ENCODE peak calls at places on chromosomes 3 and 15, in nine cellular contexts. Q, E, V, S, I, B, P, M and G are unnamed samples.
A peak's percentile ranks its signal among the peaks of the same experiment; 100 is the strongest.

GRCh38 chr3:126550488-126551051 is 8.2 kb downstream of the C3orf22 start:
- DNase-seq in E (no peak), P (peak; percentile 4), Q (peak; percentile 40), V (peak; percentile 93), I (no peak), S (no peak), M (peak; percentile 27), B (peak; percentile 10), G (no peak)

GRCh38 chr3:142003291-142003690 is 126.8 kb downstream of the ATP1B3 start:
- DNase-seq in Q (no peak), V (no peak), B (no peak), E (no peak), M (no peak), I (no peak), S (no peak), P (no peak), G (no peak)

GRCh38 chr3:39671600-39671999 is 137.8 kb upstream of the MYRIP start:
- DNase-seq in M (no peak), V (no peak), I (no peak), E (no peak), B (no peak), P (no peak), Q (no peak), S (no peak), G (peak; percentile 50)

GRCh38 chr3:22106213-22106867 is 355.3 kb upstream of the ZNF385D start:
- DNase-seq in V (no peak), B (no peak), E (no peak), I (no peak), P (no peak), M (no peak), Q (no peak), S (no peak), G (no peak)

GRCh38 chr3:7978104-7978457 is 523.5 kb upstream of the LMCD1 start:
- DNase-seq in E (no peak), V (no peak), M (no peak), S (peak; percentile 47), P (no peak), I (peak; percentile 28), B (no peak), Q (no peak), G (no peak)

GRCh38 chr3:192064959-192065358 is 604.0 kb downstream of the PYDC2 start:
- DNase-seq in V (no peak), B (no peak), S (no peak), P (no peak), E (no peak), M (no peak), I (no peak), Q (no peak), G (no peak)

GRCh38 chr3:69012836-69013255 is 638 bp downstream of the EOGT start:
- DNase-seq in B (peak; percentile 36), V (no peak), I (peak; percentile 47), E (peak; percentile 79), P (peak; percentile 70), S (peak; percentile 55), M (no peak), Q (peak; percentile 80), G (no peak)

GRCh38 chr3:73279-73678 is 123.3 kb upstream of the CHL1 start:
- DNase-seq in S (no peak), I (no peak), M (no peak), V (no peak), Q (no peak), P (no peak), B (no peak), E (no peak), G (no peak)

GRCh38 chr15:25228261-25228660 is 210.6 kb downstream of the UBE3A start:
- DNase-seq in M (no peak), P (no peak), S (no peak), Q (no peak), I (no peak), V (no peak), E (no peak), B (no peak), G (no peak)

GRCh38 chr3:36032180-36032895 is 348.0 kb upstream of the STAC start:
- DNase-seq in P (no peak), S (no peak), B (no peak), V (no peak), M (no peak), E (no peak), Q (no peak), I (no peak), G (no peak)

GRCh38 chr3:188358787-188359493 is 205.0 kb downstream of the LPP start:
- DNase-seq in I (no peak), Q (no peak), P (no peak), S (no peak), E (no peak), V (no peak), M (peak; percentile 64), B (peak; percentile 53), G (no peak)

GRCh38 chr3:185824051-185824466 is 783 bp downstream of the IGF2BP2 start:
- DNase-seq in I (no peak), V (no peak), E (no peak), Q (no peak), M (no peak), B (no peak), S (no peak), P (peak; percentile 36), G (no peak)

GRCh38 chr3:185820973-185821758 is 3.7 kb downstream of the IGF2BP2 start:
- DNase-seq in M (no peak), V (no peak), S (no peak), I (no peak), P (no peak), E (peak; percentile 92), Q (no peak), B (no peak), G (no peak)

GRCh38 chr3:185822221-185822956 is 2.5 kb downstream of the IGF2BP2 start:
- DNase-seq in S (no peak), M (no peak), E (peak; percentile 83), B (no peak), V (no peak), Q (no peak), I (no peak), P (no peak), G (no peak)

GRCh38 chr3:185823280-185824044 is 1.4 kb downstream of the IGF2BP2 start:
- DNase-seq in I (peak; percentile 40), S (no peak), E (peak; percentile 40), Q (peak; percentile 69), B (no peak), V (no peak), P (peak; percentile 61), M (peak; percentile 53), G (no peak)

DNA sequence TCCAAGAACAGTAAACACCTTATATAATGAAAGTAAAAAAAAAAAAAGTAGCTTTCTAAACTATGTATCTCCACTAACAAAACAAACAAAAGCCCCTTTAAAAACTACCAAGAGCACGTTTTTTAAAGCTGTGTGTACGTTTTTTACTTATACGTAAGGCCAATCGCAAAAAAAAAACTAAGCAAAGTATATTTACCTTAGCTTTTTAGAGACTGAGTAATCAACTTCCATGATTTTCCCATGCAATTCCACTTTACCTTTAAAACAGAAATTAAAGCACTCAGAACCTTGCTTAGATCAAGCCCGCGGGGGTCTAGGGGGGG is 1.9 kb downstream of the IGF2BP2 start:
- DNase-seq in I (no peak), B (no peak), M (no peak), V (no peak), Q (no peak), S (no peak), P (no peak), E (no peak), G (no peak)
- H3K27ac ChIP-seq in I (peak overlapping the region; percentile 82), B (peak overlapping the region; percentile 84), M (no peak overlapping the region), V (peak overlapping the region; percentile 98), Q (peak overlapping the region; percentile 85), S (no peak overlapping the region), P (peak overlapping the region; percentile 92), E (peak overlapping the region; percentile 85), G (peak overlapping the region; percentile 90)

GRCh38 chr3:197595470-197596185 is 39.9 kb upstream of the BDH1 start:
- DNase-seq in Q (no peak), E (no peak), B (no peak), S (no peak), V (no peak), M (no peak), I (no peak), P (no peak), G (no peak)
- H3K27ac ChIP-seq in Q (no peak overlapping the region), E (no peak overlapping the region), B (no peak overlapping the region), S (no peak overlapping the region), V (no peak overlapping the region), M (no peak overlapping the region), I (no peak overlapping the region), P (no peak overlapping the region), G (no peak overlapping the region)

GRCh38 chr15:67914537-67915373 is 74.9 kb upstream of the RNU6-1 start:
- DNase-seq in V (no peak), I (peak; percentile 73), M (no peak), Q (peak; percentile 92), S (peak; percentile 12), E (peak; percentile 68), B (no peak), P (peak; percentile 24), G (no peak)

GRCh38 chr15:67916565-67916964 is 76.7 kb upstream of the RNU6-1 start:
- DNase-seq in P (no peak), I (no peak), E (no peak), B (no peak), V (no peak), M (no peak), S (no peak), Q (no peak), G (no peak)

GRCh38 chr15:67915374-67916050 is 75.7 kb upstream of the RNU6-1 start:
- DNase-seq in M (no peak), V (no peak), B (no peak), P (peak; percentile 23), E (peak; percentile 43), S (peak; percentile 55), I (peak; percentile 56), Q (peak; percentile 96), G (no peak)

GRCh38 chr15:67917037-67917436 is 77.2 kb upstream of the RNU6-1 start:
- DNase-seq in E (no peak), I (peak; percentile 35), P (peak; percentile 33), Q (peak; percentile 67), B (no peak), S (peak; percentile 13), V (no peak), M (no peak), G (no peak)

DNA sequence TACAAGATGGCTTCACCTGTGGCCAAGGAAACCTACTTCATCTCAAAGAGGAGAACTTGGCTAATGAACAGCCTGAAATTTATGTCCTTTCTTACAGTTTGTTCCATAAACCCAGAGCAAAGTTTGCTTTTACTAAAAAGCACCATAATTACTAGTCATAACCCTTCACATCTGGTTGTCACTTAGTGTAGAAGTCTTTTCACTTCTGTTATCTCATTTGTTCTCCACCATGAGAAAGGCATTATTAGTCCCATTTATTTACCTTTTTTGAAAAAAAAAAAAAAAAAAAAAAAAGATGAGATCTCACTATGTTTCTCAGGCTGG is 76.2 kb upstream of the RNU6-1 start:
- DNase-seq in B (no peak), E (no peak), S (no peak), V (no peak), M (no peak), Q (no peak), P (no peak), I (no peak), G (no peak)
- H3K27ac ChIP-seq in B (peak overlapping the region; percentile 37), E (no peak overlapping the region), S (peak overlapping the region; percentile 31), V (peak overlapping the region; percentile 72), M (no peak overlapping the region), Q (peak overlapping the region; percentile 89), P (peak overlapping the region; percentile 62), I (peak overlapping the region; percentile 81), G (no peak overlapping the region)

GRCh38 chr3:134449277-134449676 is 36.5 kb downstream of the ANAPC13 start:
- DNase-seq in B (no peak), M (no peak), P (peak; percentile 39), E (peak; percentile 56), I (no peak), Q (no peak), V (no peak), S (peak; percentile 65), G (no peak)
- H3K27ac ChIP-seq in B (no peak overlapping the region), M (no peak overlapping the region), P (peak overlapping the region; percentile 22), E (no peak overlapping the region), I (no peak overlapping the region), Q (no peak overlapping the region), V (no peak overlapping the region), S (peak overlapping the region; percentile 67), G (no peak overlapping the region)